ENCODE peak calls at places on chromosomes 13 and 19, in four cellular contexts. W is A549, R is cardiac fibroblast, A is dorsolateral prefrontal cortex. X is an unnamed sample.

GRCh38 chr19:31349160-31349881 is at the start of gene TSHZ3:
- DNase-seq in W (peak; percentile 78), R (peak; percentile 91), A (no peak), X (peak; percentile 94)

GRCh38 chr13:82370306-82370705 is 1512.0 kb downstream of the SLITRK1 start:
- DNase-seq in W (no peak), R (no peak), A (no peak), X (peak; percentile 36)

GRCh38 chr19:57887195-57887941 is 1.5 kb downstream of the ZNF814 start:
- DNase-seq in W (no peak), R (peak; percentile 11), A (no peak), X (peak; percentile 39)

GRCh38 chr19:10107817-10108367 is 1.7 kb downstream of the PPAN start:
- DNase-seq in W (no peak), R (no peak), A (no peak), X (no peak)

GRCh38 chr13:62387642-62388041 is 972.0 kb upstream of the PCDH20 start:
- DNase-seq in W (no peak), R (no peak), A (no peak), X (peak; percentile 34)

GRCh38 chr19:11227201-11227886 is 12.1 kb upstream of the ANGPTL8 start:
- DNase-seq in W (peak; percentile 58), R (peak; percentile 15), A (no peak), X (peak; percentile 13)

GRCh38 chr13:73440296-73440895 is 381.6 kb downstream of the KLF5 start:
- DNase-seq in W (peak; percentile 46), R (peak; percentile 31), A (no peak), X (peak; percentile 26)

GRCh38 chr13:40060318-40061007 is 405.0 kb downstream of the COG6 start:
- DNase-seq in W (no peak), R (peak; percentile 97), A (peak; percentile 65), X (peak; percentile 93)

GRCh38 chr13:47112205-47112896 is 215.5 kb upstream of the HTR2A start:
- DNase-seq in W (no peak), R (peak; percentile 35), A (no peak), X (no peak)

GRCh38 chr19:33683881-33684549 is 62.3 kb downstream of the CHST8 start:
- DNase-seq in W (peak; percentile 51), R (peak; percentile 22), A (no peak), X (peak; percentile 56)

GRCh38 chr13:36207672-36208071 is 6.7 kb downstream of the SOHLH2 start:
- DNase-seq in W (no peak), R (peak; percentile 17), A (no peak), X (no peak)

GRCh38 chr13:51249767-51250741 is 27.9 kb downstream of the FAM124A start:
- DNase-seq in W (no peak), R (peak; percentile 10), A (no peak), X (peak; percentile 22)

GRCh38 chr19:17114414-17114831 is 38.8 kb downstream of the MYO9B start:
- DNase-seq in W (no peak), R (no peak), A (no peak), X (peak; percentile 67)

GRCh38 chr19:1769645-1769985 is 16.3 kb downstream of the ONECUT3 start:
- DNase-seq in W (no peak), R (no peak), A (no peak), X (no peak)

GRCh38 chr13:105446197-105446596 is 1089.3 kb downstream of the EFNB2 start:
- DNase-seq in W (peak; percentile 9), R (peak; percentile 26), A (no peak), X (peak; percentile 48)

GRCh38 chr13:50123862-50124535 is 108.8 kb downstream of the KCNRG start:
- DNase-seq in W (peak; percentile 93), R (peak; percentile 95), A (peak; percentile 94), X (peak; percentile 98)
- TF ChIP-seq CTCF in W (no peak), R (no peak), A (no peak), X (no peak)

GRCh38 chr19:49019242-49019932 is 2.5 kb upstream of the LHB start:
- DNase-seq in W (peak; percentile 77), R (peak; percentile 45), A (no peak), X (peak; percentile 45)

GRCh38 chr19:49014870-49015255 is 2.0 kb downstream of the LHB start:
- DNase-seq in W (no peak), R (no peak), A (no peak), X (no peak)

GRCh38 chr19:49016067-49016839 is 638 bp downstream of the LHB start:
- DNase-seq in W (no peak), R (no peak), A (no peak), X (no peak)

GRCh38 chr19:49017666-49018351 is 918 bp upstream of the LHB start:
- DNase-seq in W (no peak), R (peak; percentile 41), A (no peak), X (peak; percentile 62)

DNA sequence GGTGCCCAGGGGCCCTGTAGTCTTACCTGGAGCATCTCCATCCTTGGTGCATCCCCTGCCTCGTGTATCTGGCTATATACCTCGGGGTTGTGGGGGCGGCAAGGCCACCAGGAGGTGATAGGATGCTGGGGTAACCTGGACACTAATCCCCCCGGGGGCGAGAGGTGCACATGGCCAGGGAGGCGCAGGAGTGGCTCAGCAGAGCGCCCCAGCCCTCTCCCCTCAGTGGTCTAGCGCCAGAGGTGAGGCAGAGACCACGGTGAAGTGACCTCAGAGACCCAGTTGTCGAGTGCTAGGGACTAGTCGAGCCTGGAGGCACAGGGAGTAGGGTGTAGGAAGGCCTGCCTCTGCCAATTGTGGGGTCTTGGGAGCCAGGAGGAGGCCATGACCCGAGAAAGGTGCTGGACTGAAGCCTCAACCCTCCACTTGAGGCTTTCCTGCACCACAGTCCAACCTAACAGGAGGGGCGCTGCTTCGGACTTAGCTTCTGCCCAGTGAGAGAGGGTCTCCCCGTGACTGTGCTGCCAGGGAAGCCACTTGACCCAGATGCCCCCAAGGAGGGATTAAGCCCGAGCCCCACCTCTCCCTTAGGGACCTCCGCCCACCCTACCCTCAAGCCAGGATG is at the start of gene LHB:
- DNase-seq in W (no peak), R (no peak), A (no peak), X (no peak)
- H3K4me3 ChIP-seq in W (peak within 1 kb of the TSS; percentile 21), R (peak within 1 kb of the TSS; percentile 33), A (peak within 1 kb of the TSS; percentile 60), X (peak within 1 kb of the TSS; percentile 47)

DNA sequence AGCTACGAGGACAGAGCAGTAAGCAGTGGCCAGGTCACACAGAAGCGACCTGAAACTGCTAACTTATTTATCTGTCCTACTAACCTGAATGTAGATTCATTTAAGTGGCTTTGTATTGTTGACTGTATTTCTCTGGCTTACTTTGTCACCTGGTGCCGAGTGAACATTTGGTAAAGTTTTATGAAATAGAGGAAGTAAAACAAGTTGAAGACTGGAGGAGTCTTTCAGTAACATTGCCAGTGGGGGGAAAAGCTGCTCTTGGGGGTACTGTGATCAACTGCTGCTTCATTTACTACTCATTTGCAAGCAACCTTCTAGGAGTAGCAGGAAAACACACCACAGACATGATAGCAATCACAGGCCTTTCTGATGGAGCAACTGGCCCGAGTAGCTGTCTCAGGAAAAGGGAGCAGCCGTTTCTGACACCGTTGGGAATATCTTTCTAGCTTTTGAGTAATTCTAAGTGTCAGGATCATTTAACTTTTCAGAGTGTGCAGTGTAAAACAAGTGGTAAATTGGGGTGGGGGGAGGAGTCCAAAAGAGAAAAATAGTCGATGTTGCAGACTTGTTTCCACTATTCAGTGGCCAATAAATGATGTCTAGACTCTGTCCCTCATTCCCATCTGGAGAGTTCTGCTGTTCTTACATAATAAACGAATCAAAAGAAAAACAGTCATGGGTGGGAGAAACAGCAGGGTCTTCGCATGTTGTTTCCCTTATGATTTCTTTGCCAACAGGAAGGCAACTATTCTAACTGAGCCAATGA is 615.2 kb downstream of the FGF9 start:
- DNase-seq in W (no peak), R (no peak), A (no peak), X (no peak)
- TF ChIP-seq CTCF in W (no peak), R (no peak), A (no peak), X (no peak)

GRCh38 chr19:46077815-46078167 is 37.0 kb upstream of the IGFL4 start:
- DNase-seq in W (no peak), R (no peak), A (no peak), X (no peak)

GRCh38 chr19:46073268-46073922 is 32.6 kb upstream of the IGFL4 start:
- DNase-seq in W (no peak), R (no peak), A (no peak), X (peak; percentile 47)

GRCh38 chr19:46076031-46076880 is 35.5 kb upstream of the IGFL4 start:
- DNase-seq in W (no peak), R (no peak), A (no peak), X (no peak)

GRCh38 chr19:46080561-46080960 is 39.8 kb upstream of the IGFL4 start:
- DNase-seq in W (peak; percentile 65), R (peak; percentile 93), A (no peak), X (peak; percentile 99)

DNA sequence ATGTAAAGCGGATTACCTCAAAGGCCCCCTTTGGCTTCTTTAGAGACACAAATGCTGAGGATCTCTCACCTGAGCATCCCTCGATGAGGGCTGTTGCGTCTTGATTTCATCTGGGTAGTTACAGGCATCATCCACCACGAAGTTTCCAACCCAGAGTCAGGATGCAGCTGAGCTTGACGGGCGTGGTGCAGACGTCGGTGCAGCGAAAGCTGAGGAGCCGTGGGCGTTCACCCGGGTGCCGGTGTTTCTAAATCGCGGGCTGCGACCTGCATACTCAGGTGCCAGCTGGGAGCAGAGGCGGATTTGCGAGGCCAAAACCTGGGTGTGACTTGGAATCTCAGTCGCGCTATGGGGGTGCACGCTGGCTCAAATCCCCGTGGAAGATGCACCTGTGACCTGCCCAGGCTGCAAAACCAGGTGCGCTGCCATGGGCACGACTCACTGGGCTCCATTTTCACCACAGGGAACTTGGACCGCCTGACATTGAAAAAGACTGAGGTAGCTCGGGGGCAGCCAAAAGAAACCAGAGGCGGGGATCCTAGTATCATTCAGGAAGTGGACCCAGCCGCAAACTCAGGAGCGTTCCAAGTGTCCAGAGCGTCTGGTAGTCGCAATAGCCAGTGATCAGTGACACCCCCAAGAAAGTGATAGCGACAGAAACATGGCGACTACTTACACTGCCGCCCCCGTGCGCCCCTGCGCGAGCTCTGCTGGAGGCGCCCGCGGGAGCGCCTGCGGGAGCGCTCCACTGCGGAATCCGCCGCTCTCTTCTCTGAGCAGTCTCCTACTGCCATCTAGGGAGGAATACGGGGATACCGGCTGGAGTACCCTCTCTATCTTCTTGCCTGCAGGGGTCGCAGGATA is 36.4 kb upstream of the IGFL4 start:
- DNase-seq in W (peak; percentile 90), R (peak; percentile 88), A (peak; percentile 86), X (peak; percentile 92)
- H3K4me3 ChIP-seq in W (peak overlapping the region; percentile 59), R (peak overlapping the region; percentile 16), A (peak overlapping the region; percentile 79), X (peak overlapping the region; percentile 42)

GRCh38 chr19:48822514-48822913 is 11.7 kb upstream of the BCAT2 start:
- DNase-seq in W (no peak), R (no peak), A (no peak), X (no peak)

GRCh38 chr19:48830965-48831364 is 5.3 kb downstream of the HSD17B14 start:
- DNase-seq in W (no peak), R (no peak), A (no peak), X (no peak)

GRCh38 chr19:48821633-48822032 is 10.8 kb upstream of the BCAT2 start:
- DNase-seq in W (no peak), R (no peak), A (no peak), X (no peak)

GRCh38 chr19:48830088-48830487 is 6.2 kb downstream of the HSD17B14 start:
- DNase-seq in W (no peak), R (no peak), A (no peak), X (no peak)

DNA sequence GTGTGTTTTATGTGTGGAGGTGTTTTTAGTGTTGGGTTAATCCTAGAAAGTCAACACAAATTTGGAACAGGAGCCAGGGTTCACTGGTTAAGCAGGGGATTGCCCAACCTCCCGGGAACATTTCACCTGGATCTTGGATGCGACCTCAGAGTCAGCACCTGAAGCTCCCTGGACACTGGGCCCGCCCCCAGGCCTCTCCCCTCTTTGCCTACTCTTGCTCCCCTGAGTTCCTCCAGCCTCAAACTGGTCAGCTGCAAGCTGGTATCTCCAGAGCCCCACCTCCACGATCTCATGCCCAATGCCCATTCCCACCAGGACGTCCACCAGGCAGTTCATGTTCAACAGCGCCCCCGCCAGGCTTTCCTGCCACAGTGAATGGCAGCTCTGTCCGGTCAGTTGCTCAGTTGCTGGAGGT is 9.7 kb downstream of the HSD17B14 start:
- DNase-seq in W (peak; percentile 56), R (no peak), A (no peak), X (no peak)
- TF ChIP-seq CTCF in W (no peak), R (peak; percentile 15), A (peak; percentile 15), X (peak; percentile 32)

X was measured in choroid plexus epithelial cell.